ENCODE peak calls at places on chromosomes 13 and 19, in nine cellular contexts. K is ovary; C is stimulated activated CD4-positive, alpha-beta T cell treated with anti-CD3 and anti-CD28 coated beads, Interleukin-1b, Interleukin-23, amount 100 ng/mL, for 24 hours; R is activated effector memory CD4-positive, alpha-beta T cell treated with Interleukin-2 at 50 U/mL for 16 hours; D is COR-L47; A is activated CD4-positive, alpha-beta T cell treated with anti-CD3 and anti-CD28 coated beads, Interleukin-2, amount 10 ng/mL, durations not matched to agents 7 days and 5 days; W is HS-27A; U is germinal center; J is breast epithelium. I is an unnamed sample.

GRCh38 chr13:71874490-71874889 is 7.5 kb upstream of the DACH1 start:
- DNase-seq in U (no peak), C (no peak), W (no peak), K (no peak), D (no peak), J (no peak), R (no peak), A (no peak), I (no peak)

GRCh38 chr19:52659013-52659412 is 20.9 kb upstream of the ZNF83 start:
- DNase-seq in W (no peak), K (no peak), C (no peak), U (no peak), A (no peak), D (no peak), J (no peak), R (no peak), I (no peak)

GRCh38 chr19:16435999-16436650 is 35.6 kb downstream of the EPS15L1 start:
- DNase-seq in U (no peak), C (no peak), J (no peak), W (no peak), K (no peak), D (no peak), A (no peak), R (no peak), I (no peak)

GRCh38 chr19:39890755-39891551 is 43.5 kb downstream of the FCGBP start:
- DNase-seq in D (no peak), K (no peak), A (no peak), J (no peak), U (no peak), R (no peak), C (no peak), W (no peak), I (no peak)

GRCh38 chr19:45380107-45380506 is 9.7 kb upstream of the ERCC2 start:
- DNase-seq in J (no peak), R (no peak), D (no peak), K (no peak), C (no peak), A (no peak), W (no peak), U (no peak), I (no peak)

GRCh38 chr13:81990652-81991051 is 1649.7 kb upstream of the SPRY2 start:
- DNase-seq in D (no peak), R (no peak), A (no peak), K (no peak), J (no peak), C (no peak), U (no peak), W (no peak), I (no peak)

GRCh38 chr13:76791290-76791664 is 94.9 kb downstream of the KCTD12 start:
- DNase-seq in U (no peak), C (no peak), D (no peak), W (no peak), K (no peak), R (no peak), J (no peak), A (no peak), I (no peak)

GRCh38 chr13:32409561-32410440 is 18.1 kb downstream of the N4BP2L1 start:
- DNase-seq in A (no peak), K (peak; percentile 76), J (no peak), R (no peak), D (no peak), W (no peak), C (no peak), U (no peak), I (no peak)

GRCh38 chr13:30520571-30520970 is 54.8 kb upstream of the HMGB1 start:
- DNase-seq in W (no peak), R (no peak), J (no peak), C (no peak), D (no peak), A (no peak), U (no peak), K (no peak), I (no peak)

GRCh38 chr19:55112246-55112780 is 5.1 kb downstream of the PPP1R12C start:
- DNase-seq in W (no peak), K (peak; percentile 51), J (no peak), U (no peak), D (no peak), A (no peak), R (no peak), C (no peak), I (no peak)

GRCh38 chr19:5218255-5218855 is 122.3 kb downstream of the PTPRS start:
- DNase-seq in A (no peak), U (no peak), C (no peak), J (no peak), K (no peak), W (no peak), D (no peak), R (no peak), I (no peak)

GRCh38 chr13:100673831-100674362 is 698 bp downstream of the TMTC4 start:
- DNase-seq in U (peak; percentile 46), D (peak; percentile 78), K (peak; percentile 81), A (peak; percentile 54), J (no peak), C (peak; percentile 19), W (peak; percentile 41), R (peak; percentile 40), I (peak; percentile 36)

GRCh38 chr19:50449236-50449899 is 16.7 kb downstream of the MYBPC2 start:
- DNase-seq in K (no peak), A (no peak), R (no peak), C (no peak), U (no peak), W (no peak), D (no peak), J (no peak), I (no peak)

GRCh38 chr13:31765441-31765840 is 26.1 kb downstream of the RXFP2 start:
- DNase-seq in A (no peak), D (no peak), C (no peak), W (no peak), K (no peak), J (no peak), R (no peak), U (no peak), I (no peak)

GRCh38 chr19:56272448-56272847 is at the start of gene EDDM13:
- DNase-seq in U (no peak), R (no peak), D (peak; percentile 54), C (no peak), J (no peak), W (no peak), A (no peak), K (no peak), I (no peak)

GRCh38 chr19:1389033-1389940 is 5.6 kb downstream of the NDUFS7 start:
- DNase-seq in D (no peak), J (no peak), A (no peak), K (no peak), R (no peak), W (no peak), U (no peak), C (no peak), I (peak; percentile 54)

GRCh38 chr13:28129911-28130693 is 8.2 kb upstream of the PAN3 start:
- DNase-seq in U (no peak), R (no peak), W (no peak), D (no peak), J (no peak), K (no peak), C (no peak), A (no peak), I (no peak)

GRCh38 chr13:99998261-99998660 is 16.7 kb downstream of the ZIC2 start:
- DNase-seq in R (no peak), W (no peak), C (no peak), J (no peak), K (no peak), D (no peak), U (no peak), A (no peak), I (no peak)

GRCh38 chr19:38047641-38048040 is 140.6 kb downstream of the SIPA1L3 start:
- DNase-seq in W (no peak), J (no peak), K (no peak), C (no peak), R (no peak), A (no peak), D (no peak), U (no peak), I (no peak)

GRCh38 chr13:113337556-113337955 is 26.4 kb downstream of the GRTP1 start:
- DNase-seq in K (no peak), U (no peak), R (no peak), W (no peak), A (no peak), D (no peak), J (no peak), C (no peak), I (no peak)

GRCh38 chr19:16441661-16442071 is 30.1 kb downstream of the EPS15L1 start:
- DNase-seq in K (no peak), R (no peak), J (no peak), D (no peak), A (peak; percentile 20), U (no peak), C (no peak), W (no peak), I (no peak)

GRCh38 chr19:9431475-9431874 is 3.9 kb downstream of the ZNF266 start:
- DNase-seq in C (no peak), W (no peak), K (no peak), U (peak; percentile 53), R (peak; percentile 14), D (no peak), J (no peak), A (peak; percentile 39), I (no peak)

GRCh38 chr19:48470281-48470680 is 1.1 kb downstream of the CYTH2 start:
- DNase-seq in A (no peak), W (no peak), K (peak; percentile 54), J (no peak), D (no peak), R (no peak), U (no peak), C (no peak), I (no peak)

GRCh38 chr19:50835785-50836542 is 2.6 kb upstream of the KLK15 start:
- DNase-seq in W (no peak), C (peak; percentile 61), D (peak; percentile 70), U (peak; percentile 88), A (peak; percentile 71), K (peak; percentile 83), J (peak; percentile 62), R (peak; percentile 48), I (peak; percentile 44)